ENCODE peak calls at places on chromosomes 5 and 9, in seven cellular contexts. Y is SK-N-SH, V is Calu3, Q is GM20000, R is cardiac fibroblast, K is epithelial cell of esophagus, I is HepG2. L is an unnamed sample.

GRCh38 chr9:110116543-110116885 is 91.4 kb downstream of the C9orf152 start:
- DNase-seq in V (no peak), Q (no peak), K (peak; percentile 91), R (peak; percentile 99), Y (no peak), I (no peak), L (no peak)

GRCh38 chr5:86108825-86109224 is 508.9 kb upstream of the COX7C start:
- DNase-seq in I (no peak), Q (no peak), Y (no peak), V (no peak), R (no peak), K (no peak), L (no peak)

GRCh38 chr5:41869150-41869738 is 981 bp downstream of the OXCT1 start:
- DNase-seq in Q (peak; percentile 21), K (peak; percentile 42), R (peak; percentile 22), Y (peak; percentile 69), V (no peak), I (no peak), L (no peak)

GRCh38 chr5:116827078-116827477 is 252.5 kb upstream of the SEMA6A start:
- DNase-seq in K (no peak), Y (no peak), R (no peak), I (no peak), V (no peak), Q (no peak), L (no peak)

GRCh38 chr9:113581865-113582697 is 118.6 kb downstream of the RGS3 start:
- DNase-seq in Y (peak; percentile 62), K (no peak), I (no peak), R (peak; percentile 52), V (no peak), Q (peak; percentile 91), L (no peak)

GRCh38 chr9:19424176-19424779 is 15.5 kb downstream of the ACER2 start:
- DNase-seq in Y (no peak), K (no peak), V (no peak), I (no peak), Q (peak; percentile 44), R (peak; percentile 30), L (no peak)

GRCh38 chr9:91255327-91255726 is 106.4 kb downstream of the AUH start:
- DNase-seq in V (no peak), R (no peak), Q (no peak), Y (no peak), I (no peak), K (no peak), L (peak; percentile 16)

GRCh38 chr9:123373941-123374340 is 17.9 kb downstream of the CRB2 start:
- DNase-seq in Q (peak; percentile 45), R (no peak), V (no peak), I (no peak), Y (peak; percentile 93), K (no peak), L (no peak)

GRCh38 chr9:90600029-90600428 is 42.6 kb downstream of the DIRAS2 start:
- DNase-seq in R (no peak), I (no peak), Y (no peak), Q (no peak), V (no peak), K (peak; percentile 48), L (no peak)

GRCh38 chr9:93976973-93977372 is 21.8 kb upstream of the BARX1 start:
- DNase-seq in R (no peak), K (peak; percentile 77), Q (no peak), I (no peak), Y (no peak), V (no peak), L (no peak)

GRCh38 chr5:109053995-109054417 is 306.3 kb downstream of the FER start:
- DNase-seq in R (peak; percentile 46), Q (peak; percentile 2), V (no peak), Y (no peak), I (no peak), K (no peak), L (peak; percentile 56)

GRCh38 chr5:124726631-124727362 is 19.6 kb downstream of the ZNF608 start:
- DNase-seq in R (no peak), Y (no peak), I (no peak), Q (no peak), V (no peak), K (no peak), L (no peak)

GRCh38 chr5:99000878-99001277 is 72.1 kb upstream of the CHD1 start:
- DNase-seq in Y (no peak), Q (no peak), I (no peak), R (peak; percentile 81), V (no peak), K (peak; percentile 71), L (no peak)

GRCh38 chr9:130735566-130735965 is 42.0 kb downstream of the EXOSC2 start:
- DNase-seq in V (no peak), K (no peak), I (no peak), Y (no peak), Q (no peak), R (no peak), L (no peak)

GRCh38 chr9:36194326-36195000 is 3.7 kb downstream of the CLTA start:
- DNase-seq in Y (no peak), K (peak; percentile 54), V (no peak), Q (no peak), I (no peak), R (no peak), L (no peak)

GRCh38 chr9:10566853-10567252 is 45.9 kb downstream of the PTPRD start:
- DNase-seq in I (peak; percentile 2), Y (no peak), R (no peak), V (no peak), K (peak; percentile 73), Q (no peak), L (no peak)

GRCh38 chr9:2621678-2622360 is at the start of gene VLDLR:
- DNase-seq in V (peak; percentile 23), R (peak; percentile 26), I (no peak), K (peak; percentile 60), Y (peak; percentile 90), Q (peak; percentile 70), L (no peak)

GRCh38 chr5:172931001-172931536 is 28.2 kb upstream of the RPL26L1 start:
- DNase-seq in R (peak; percentile 96), Y (no peak), V (no peak), K (peak; percentile 87), I (no peak), Q (no peak), L (peak; percentile 74)

GRCh38 chr9:132160802-132161742 is 786 bp upstream of the NTNG2 start:
- DNase-seq in K (peak; percentile 48), R (peak; percentile 77), Q (peak; percentile 71), I (no peak), Y (peak; percentile 84), V (no peak), L (peak; percentile 34)

GRCh38 chr5:173745123-173745522 is 128.7 kb upstream of the BOD1 start:
- DNase-seq in I (no peak), R (no peak), Y (peak; percentile 51), K (no peak), Q (no peak), V (no peak), L (no peak)

GRCh38 chr9:106796771-106797170 is 66.2 kb upstream of the ZNF462 start:
- DNase-seq in Y (no peak), K (no peak), Q (no peak), V (no peak), I (no peak), R (no peak), L (no peak)

GRCh38 chr5:167425161-167425560 is 866.3 kb upstream of the WWC1 start:
- DNase-seq in V (no peak), Y (no peak), I (no peak), R (no peak), K (no peak), Q (no peak), L (no peak)

GRCh38 chr9:15377625-15378252 is 44.9 kb upstream of the SNAPC3 start:
- DNase-seq in V (no peak), R (no peak), Q (no peak), K (peak; percentile 10), I (no peak), Y (no peak), L (no peak)

GRCh38 chr5:673837-674629 is 19.1 kb downstream of the TPPP start:
- DNase-seq in K (no peak), I (no peak), Y (no peak), V (no peak), Q (no peak), R (no peak), L (no peak)

GRCh38 chr9:127707766-127708165 is 978 bp downstream of the CFAP157 start:
- DNase-seq in R (no peak), Q (peak; percentile 47), V (no peak), Y (no peak), K (peak; percentile 32), I (peak; percentile 12), L (no peak)

GRCh38 chr5:142600092-142600491 is 85.8 kb downstream of the FGF1 start:
- DNase-seq in V (no peak), Q (no peak), Y (no peak), K (no peak), I (no peak), R (no peak), L (no peak)

GRCh38 chr5:142598338-142598700 is 87.6 kb downstream of the FGF1 start:
- DNase-seq in I (no peak), R (no peak), Y (no peak), V (no peak), K (no peak), Q (no peak), L (no peak)

GRCh38 chr5:142602720-142603245 is 83.1 kb downstream of the FGF1 start:
- DNase-seq in R (peak; percentile 26), Q (no peak), K (peak; percentile 87), Y (no peak), V (no peak), I (no peak), L (no peak)

GRCh38 chr5:142600611-142601360 is 85.1 kb downstream of the FGF1 start:
- DNase-seq in Y (no peak), V (no peak), R (peak; percentile 71), I (peak; percentile 10), Q (no peak), K (peak; percentile 8), L (peak; percentile 82)

GRCh38 chr5:142601432-142601831 is 84.5 kb downstream of the FGF1 start:
- DNase-seq in V (peak; percentile 46), R (peak; percentile 8), Y (no peak), K (no peak), Q (no peak), I (no peak), L (no peak)
- TF ChIP-seq CTCF in V (no peak), R (peak; percentile 17), Y (no peak), K (no peak), Q (no peak), I (no peak), L (peak; percentile 2)

DNA sequence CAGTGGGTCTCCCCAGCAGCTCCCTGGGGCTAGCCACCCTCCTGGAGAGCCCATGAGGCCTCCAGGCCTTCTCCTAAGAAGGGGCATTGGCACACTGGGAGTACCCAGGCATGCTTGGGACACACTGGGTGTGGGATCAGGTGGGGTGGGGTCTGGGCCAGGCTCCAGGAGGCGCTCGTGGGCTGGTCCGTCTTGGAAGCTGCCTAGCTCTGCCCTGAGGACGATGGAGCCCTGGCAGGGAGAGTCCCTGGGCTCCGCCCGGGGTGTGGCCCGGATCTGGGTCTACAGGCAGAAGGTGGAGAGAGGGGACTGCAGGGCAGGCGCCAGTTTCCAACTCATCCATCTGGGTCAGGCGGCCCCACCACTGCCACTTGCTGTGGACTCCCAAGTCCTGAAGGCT is 2.4 kb downstream of the PRRX2 start:
- DNase-seq in V (no peak), R (no peak), Y (no peak), K (no peak), Q (no peak), I (no peak), L (no peak)
- TF ChIP-seq CTCF in V (no peak), R (no peak), Y (no peak), K (no peak), Q (no peak), I (no peak), L (no peak)

GRCh38 chr5:14299666-14300065 is 156.5 kb downstream of the TRIO start:
- DNase-seq in V (no peak), R (no peak), Y (no peak), Q (no peak), I (no peak), K (no peak), L (no peak)
- TF ChIP-seq CTCF in V (no peak), R (no peak), Y (no peak), Q (no peak), I (no peak), K (no peak), L (no peak)

GRCh38 chr9:126397056-126397455 is 70.4 kb downstream of the MVB12B start:
- DNase-seq in V (no peak), R (no peak), Y (no peak), I (no peak), K (no peak), Q (peak; percentile 30), L (no peak)
- TF ChIP-seq CTCF in V (no peak), R (peak; percentile 14), Y (no peak), I (peak; percentile 11), K (no peak), Q (no peak), L (no peak)